ENCODE peak calls at places on chromosome 17, in six cellular contexts. U is brain microvascular endothelial cell, M is PC-3, B is cardiac muscle cell, Z is progenitor cell of endocrine pancreas, Q is fibroblast of lung. I is an unnamed sample.

GRCh38 chr17:62827722-62828498 is 19.8 kb upstream of the MARCHF10 start:
- DNase-seq in Q (peak), M (peak), U (peak), B (no peak), Z (no peak), I (no peak)

GRCh38 chr17:74742153-74742515 is 5.1 kb downstream of the RAB37 start:
- DNase-seq in Q (no peak), U (no peak), B (no peak), Z (no peak), M (peak), I (no peak)

GRCh38 chr17:17027442-17028058 is 14.7 kb upstream of the MPRIP start:
- DNase-seq in U (no peak), B (no peak), M (peak), Q (no peak), Z (no peak), I (no peak)

GRCh38 chr17:34726536-34727384 is 147.4 kb downstream of the TMEM132E start:
- DNase-seq in U (no peak), Q (no peak), Z (no peak), M (no peak), B (no peak), I (no peak)

GRCh38 chr17:33572615-33573014 is 279.5 kb upstream of the ASIC2 start:
- DNase-seq in B (peak), U (no peak), M (peak), Q (no peak), Z (peak), I (no peak)

GRCh38 chr17:27105636-27106035 is 188.3 kb upstream of the WSB1 start:
- DNase-seq in U (no peak), Q (no peak), M (no peak), Z (no peak), B (no peak), I (no peak)

GRCh38 chr17:75549246-75550138 is 24.0 kb downstream of the LLGL2 start:
- DNase-seq in B (peak), U (no peak), Z (peak), M (peak), Q (no peak), I (peak)

GRCh38 chr17:9233271-9233599 is 211.9 kb downstream of the NTN1 start:
- DNase-seq in M (no peak), U (no peak), B (no peak), Q (no peak), Z (no peak), I (no peak)

GRCh38 chr17:49775546-49776260 is 11.8 kb upstream of the FAM117A start:
- DNase-seq in Z (no peak), U (peak), B (no peak), Q (peak), M (no peak), I (no peak)

GRCh38 chr17:58783380-58783779 is 27.7 kb downstream of the PPM1E start:
- DNase-seq in Q (peak), B (no peak), U (no peak), Z (no peak), M (peak), I (no peak)

GRCh38 chr17:62703776-62704380 is 76.4 kb downstream of the MRC2 start:
- DNase-seq in Q (peak), B (peak), M (peak), U (no peak), Z (peak), I (peak)

GRCh38 chr17:2547176-2547575 is 35.5 kb upstream of the METTL16 start:
- DNase-seq in Q (peak), Z (no peak), B (no peak), M (peak), U (peak), I (no peak)

GRCh38 chr17:80512233-80512632 is 32.4 kb upstream of the RPTOR start:
- DNase-seq in Q (peak), B (no peak), U (peak), M (peak), Z (no peak), I (no peak)

GRCh38 chr17:9371019-9371418 is 204.6 kb downstream of the STX8 start:
- DNase-seq in U (peak), Z (no peak), Q (peak), M (peak), B (no peak), I (peak)

GRCh38 chr17:64240741-64241347 is 22.2 kb downstream of the TEX2 start:
- DNase-seq in U (peak), Z (no peak), B (no peak), M (peak), Q (peak), I (no peak)

GRCh38 chr17:36858119-36859002 is 78.9 kb upstream of the LHX1 start:
- DNase-seq in M (peak), Z (no peak), Q (no peak), U (no peak), B (no peak), I (peak)

GRCh38 chr17:47324224-47325020 is 667 bp downstream of the EFCAB13 start:
- DNase-seq in B (peak), Q (peak), M (peak), Z (no peak), U (no peak), I (peak)

GRCh38 chr17:62995377-62995885 is 29.4 kb downstream of the TANC2 start:
- DNase-seq in U (peak), Q (peak), B (peak), Z (no peak), M (peak), I (peak)

DNA sequence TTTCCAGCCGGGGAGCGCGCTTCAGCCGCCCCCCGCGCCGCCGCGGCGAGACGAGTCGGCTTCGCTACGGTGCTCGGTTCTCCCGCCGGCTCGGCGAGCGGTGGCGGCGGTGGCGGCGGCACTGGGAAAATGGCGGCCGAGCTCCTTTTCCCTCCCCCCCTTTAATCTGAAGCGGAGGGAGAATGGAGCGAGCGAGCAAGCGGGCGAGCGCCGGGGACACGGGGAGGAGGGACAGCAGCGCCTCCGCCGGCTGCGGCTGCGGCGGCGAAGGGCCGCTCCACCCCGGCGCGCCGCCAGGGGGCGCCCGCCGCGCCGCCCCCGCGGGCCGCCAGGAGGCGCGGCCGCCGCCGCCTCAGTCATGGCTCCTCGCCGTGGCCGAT is at the start of gene KANSL1:
- DNase-seq in B (peak), Z (peak), Q (peak), M (peak), U (peak), I (peak)
- TF ChIP-seq CTCF in B (peak), Z (peak), Q (no peak), M (no peak), U (peak), I (peak)

DNA sequence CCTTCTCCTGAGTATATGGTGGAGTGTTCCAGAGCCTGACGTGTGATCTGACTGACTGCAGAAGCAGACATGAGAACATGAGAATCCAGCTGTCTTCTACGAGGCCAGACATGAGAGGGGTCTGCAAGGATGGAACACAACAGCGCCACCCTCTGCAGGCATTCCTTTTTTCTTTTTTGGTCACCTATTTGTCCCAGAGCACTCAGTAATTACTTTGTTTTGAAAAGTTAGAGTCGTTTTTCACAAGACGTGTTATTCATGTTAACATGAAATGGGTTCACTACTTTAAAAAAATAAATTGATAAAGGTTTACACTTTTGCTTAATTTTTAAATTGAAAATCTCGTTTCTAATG is 43.8 kb upstream of the ATP2A3 start:
- DNase-seq in Q (no peak), M (no peak), U (no peak), B (peak), Z (no peak), I (no peak)
- TF ChIP-seq CTCF in Q (peak), M (peak), U (peak), B (peak), Z (no peak), I (no peak)

GRCh38 chr17:8059131-8059530 is 20.3 kb downstream of the ALOX15B start:
- DNase-seq in Z (no peak), Q (no peak), M (no peak), B (no peak), U (no peak), I (no peak)

GRCh38 chr17:8055851-8056231 is 17.0 kb downstream of the ALOX15B start:
- DNase-seq in Q (no peak), B (no peak), U (no peak), M (no peak), Z (no peak), I (no peak)

GRCh38 chr17:8056232-8056975 is 17.5 kb downstream of the ALOX15B start:
- DNase-seq in Q (peak), U (peak), Z (no peak), B (no peak), M (peak), I (no peak)

GRCh38 chr17:8056976-8057625 is 18.2 kb downstream of the ALOX15B start:
- DNase-seq in B (no peak), Q (no peak), Z (no peak), M (peak), U (no peak), I (no peak)

DNA sequence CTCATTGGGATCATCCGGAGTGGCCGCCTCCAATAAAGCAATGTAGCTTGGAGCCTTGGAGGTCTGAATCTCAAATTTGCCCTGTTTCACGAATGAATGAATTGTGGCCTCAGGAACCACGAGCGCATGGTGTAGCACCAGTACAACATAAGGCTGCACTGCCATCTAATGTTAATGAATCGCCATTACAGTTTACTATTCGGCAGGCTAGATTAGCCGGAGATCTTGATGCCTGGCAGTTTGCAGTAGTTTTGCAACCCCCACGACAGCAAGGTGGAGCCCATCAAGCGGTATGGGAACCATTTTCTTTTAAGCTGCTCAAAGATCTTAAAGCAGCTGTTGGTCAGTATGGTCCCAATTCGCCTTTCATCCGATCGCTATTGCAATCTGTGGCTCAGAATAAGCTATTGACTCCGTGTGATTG is 18.8 kb downstream of the ALOX15B start:
- DNase-seq in B (peak), Q (peak), U (peak), M (peak), Z (no peak), I (peak)
- TF ChIP-seq CTCF in B (peak), Q (peak), U (peak), M (peak), Z (peak), I (peak)

GRCh38 chr17:43905400-43905984 is 1.8 kb downstream of the MPP2 start:
- DNase-seq in U (no peak), Q (no peak), B (no peak), Z (no peak), M (no peak), I (no peak)
- TF ChIP-seq CTCF in U (no peak), Q (no peak), B (no peak), Z (no peak), M (no peak), I (no peak)

GRCh38 chr17:72624652-72625051 is 467.8 kb downstream of the SLC39A11 start:
- DNase-seq in B (no peak), Z (no peak), Q (no peak), U (no peak), M (no peak), I (no peak)
- TF ChIP-seq CTCF in B (no peak), Z (no peak), Q (no peak), U (peak), M (no peak), I (no peak)

GRCh38 chr17:69723741-69724140 is 309.2 kb downstream of the MAP2K6 start:
- DNase-seq in M (peak), U (no peak), Q (no peak), Z (no peak), B (no peak), I (no peak)
- TF ChIP-seq CTCF in M (peak), U (peak), Q (no peak), Z (no peak), B (peak), I (no peak)